ENCODE peak calls at places on chromosomes 7 and 10, in eight cellular contexts. W, S, Y, I, O, U, E and H are unnamed samples.
A peak's percentile ranks its signal among the peaks of the same experiment; 100 is the strongest.

GRCh38 chr7:83599131-83599530 is 49.8 kb downstream of the SEMA3E start:
- DNase-seq in W (no peak), S (no peak), Y (no peak), I (no peak), O (no peak), U (no peak), E (no peak), H (no peak)

GRCh38 chr7:103593691-103594090 is 147.7 kb upstream of the SLC26A5 start:
- DNase-seq in W (no peak), S (no peak), Y (no peak), I (no peak), O (no peak), U (no peak), E (no peak), H (no peak)

GRCh38 chr10:79933961-79934360 is 14.9 kb downstream of the SFTPD start:
- DNase-seq in W (no peak), S (peak; percentile 37), Y (no peak), I (no peak), O (peak; percentile 10), U (no peak), E (no peak), H (no peak)

GRCh38 chr7:156834462-156834861 is 58.5 kb downstream of the LMBR1 start:
- DNase-seq in W (no peak), S (no peak), Y (no peak), I (no peak), O (no peak), U (no peak), E (no peak), H (no peak)

GRCh38 chr10:110226555-110226925 is 19.1 kb downstream of the MXI1 start:
- DNase-seq in W (peak; percentile 95), S (peak; percentile 97), Y (peak; percentile 87), I (peak; percentile 86), O (peak; percentile 97), U (peak; percentile 88), E (peak; percentile 91), H (peak; percentile 87)

GRCh38 chr10:48598243-48598935 is 6.5 kb downstream of the ARHGAP22 start:
- DNase-seq in W (no peak), S (no peak), Y (no peak), I (no peak), O (no peak), U (no peak), E (no peak), H (no peak)

GRCh38 chr7:5143106-5143505 is 46.9 kb upstream of the WIPI2 start:
- DNase-seq in W (no peak), S (no peak), Y (no peak), I (no peak), O (no peak), U (no peak), E (no peak), H (no peak)

GRCh38 chr7:64045301-64046040 is at the start of gene ZNF727:
- DNase-seq in W (peak; percentile 76), S (no peak), Y (no peak), I (no peak), O (no peak), U (no peak), E (no peak), H (no peak)

GRCh38 chr10:34186740-34187139 is 628.4 kb downstream of the PARD3 start:
- DNase-seq in W (no peak), S (no peak), Y (no peak), I (no peak), O (no peak), U (no peak), E (no peak), H (no peak)

GRCh38 chr10:27742926-27743735 is 2.5 kb downstream of the MKX start:
- DNase-seq in W (peak; percentile 22), S (peak; percentile 13), Y (peak; percentile 43), I (peak; percentile 35), O (peak; percentile 21), U (peak; percentile 20), E (no peak), H (peak; percentile 69)

GRCh38 chr7:33932832-33933468 is 27.6 kb downstream of the BMPER start:
- DNase-seq in W (peak; percentile 61), S (peak; percentile 93), Y (peak; percentile 8), I (peak; percentile 84), O (peak; percentile 79), U (peak; percentile 60), E (peak; percentile 57), H (peak; percentile 86)

GRCh38 chr7:151736403-151736909 is 140.5 kb downstream of the PRKAG2 start:
- DNase-seq in W (no peak), S (peak; percentile 95), Y (no peak), I (peak; percentile 28), O (peak; percentile 84), U (no peak), E (no peak), H (peak; percentile 82)

GRCh38 chr7:464177-464711 is 55.4 kb downstream of the PDGFA start:
- DNase-seq in W (no peak), S (no peak), Y (no peak), I (no peak), O (no peak), U (no peak), E (peak; percentile 28), H (no peak)

GRCh38 chr10:117174439-117175214 is 22.7 kb upstream of the KCNK18 start:
- DNase-seq in W (peak; percentile 82), S (peak; percentile 78), Y (peak; percentile 68), I (peak; percentile 91), O (peak; percentile 80), U (peak; percentile 49), E (peak; percentile 80), H (peak; percentile 84)

GRCh38 chr10:117170244-117170643 is 27.0 kb upstream of the KCNK18 start:
- DNase-seq in W (no peak), S (no peak), Y (no peak), I (no peak), O (no peak), U (no peak), E (no peak), H (no peak)

GRCh38 chr10:117175901-117176534 is 21.3 kb upstream of the KCNK18 start:
- DNase-seq in W (peak; percentile 71), S (peak; percentile 83), Y (no peak), I (peak; percentile 84), O (peak; percentile 80), U (peak; percentile 53), E (peak; percentile 62), H (no peak)

GRCh38 chr10:117178190-117178589 is 19.1 kb upstream of the KCNK18 start:
- DNase-seq in W (no peak), S (no peak), Y (no peak), I (no peak), O (no peak), U (no peak), E (no peak), H (no peak)

GRCh38 chr10:117175215-117175900 is 21.9 kb upstream of the KCNK18 start:
- DNase-seq in W (peak; percentile 38), S (no peak), Y (peak; percentile 48), I (peak; percentile 26), O (peak; percentile 24), U (no peak), E (no peak), H (no peak)
- TF ChIP-seq CTCF in W (no peak), S (no peak), Y (no peak), I (no peak), O (no peak), U (no peak), E (peak; percentile 34), H (peak; percentile 4)

GRCh38 chr7:11552676-11553075 is 279.3 kb downstream of the THSD7A start:
- DNase-seq in W (no peak), S (no peak), Y (no peak), I (no peak), O (no peak), U (no peak), E (no peak), H (no peak)

DNA sequence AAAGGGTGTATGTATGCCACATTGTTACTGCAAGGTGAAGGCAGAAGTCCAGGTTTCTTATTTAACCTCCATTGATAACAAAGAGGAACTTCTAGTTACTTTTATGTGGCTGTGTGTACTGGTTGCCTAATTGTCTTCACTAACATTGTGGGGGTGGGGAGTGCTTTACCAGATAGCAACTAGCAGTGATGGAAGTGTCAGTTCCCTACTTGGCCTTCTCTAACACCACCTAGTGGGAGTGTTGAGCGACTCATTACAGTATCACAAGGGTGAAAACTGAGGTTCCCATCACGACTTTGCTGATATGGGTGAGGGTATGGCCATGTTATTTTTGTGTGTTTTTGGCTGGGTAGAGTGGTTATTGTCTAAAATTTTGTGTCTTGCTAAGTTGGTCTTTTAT is 274.4 kb downstream of the THSD7A start:
- DNase-seq in W (no peak), S (peak; percentile 47), Y (no peak), I (peak; percentile 13), O (peak; percentile 37), U (no peak), E (no peak), H (no peak)
- TF ChIP-seq CTCF in W (no peak), S (peak; percentile 40), Y (peak; percentile 49), I (peak; percentile 27), O (peak; percentile 18), U (no peak), E (no peak), H (peak; percentile 44)

DNA sequence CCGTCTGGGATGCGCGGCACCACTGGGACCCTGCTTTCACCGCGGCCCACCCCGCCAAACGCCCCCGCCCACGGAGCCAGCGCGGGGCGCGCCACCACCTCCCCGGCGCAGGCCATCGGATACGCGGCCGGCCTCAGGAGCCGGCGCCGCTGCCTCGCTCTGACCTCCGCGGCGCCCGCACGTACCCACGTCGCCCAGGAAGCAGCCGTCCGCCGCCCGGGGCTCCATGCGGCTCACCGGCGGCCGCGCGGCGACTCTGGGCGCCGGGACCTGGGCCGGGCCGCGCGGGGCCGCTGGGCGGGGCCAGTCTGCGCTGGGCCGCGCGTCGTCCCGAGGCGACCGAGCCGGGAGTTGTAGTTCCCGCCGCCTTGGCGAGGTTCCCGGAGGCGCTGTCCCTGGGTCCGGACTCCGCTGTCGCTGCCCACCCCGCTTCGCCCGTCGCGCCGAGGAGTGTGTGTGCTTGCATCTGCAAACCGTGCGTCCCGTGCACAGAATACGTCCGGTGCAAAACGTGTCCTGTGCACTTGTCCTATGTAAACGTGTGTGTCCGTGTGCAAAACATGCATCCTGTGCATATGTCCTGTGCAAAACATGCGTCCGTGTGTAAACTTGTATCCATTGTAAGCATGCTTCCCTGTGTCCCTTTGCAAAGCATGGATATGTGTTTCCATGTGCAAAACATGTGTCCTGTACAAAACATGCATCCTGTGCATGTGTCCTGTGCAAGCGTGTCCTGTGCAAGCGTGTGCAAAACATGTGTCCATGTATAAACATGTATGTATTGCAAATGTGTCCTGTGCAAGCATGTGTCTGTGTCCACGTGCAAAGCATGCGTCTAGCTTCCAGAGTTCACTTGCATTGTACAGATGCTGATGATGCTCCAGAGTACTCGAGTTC is at the start of gene ASB13:
- DNase-seq in W (peak; percentile 76), S (peak; percentile 43), Y (peak; percentile 32), I (peak; percentile 57), O (peak; percentile 55), U (peak; percentile 53), E (no peak), H (no peak)
- TF ChIP-seq CTCF in W (no peak), S (no peak), Y (no peak), I (no peak), O (no peak), U (no peak), E (no peak), H (peak; percentile 36)

GRCh38 chr10:96422525-96422924 is 63.7 kb upstream of the OPALIN start:
- DNase-seq in W (no peak), S (no peak), Y (no peak), I (no peak), O (no peak), U (no peak), E (no peak), H (no peak)

GRCh38 chr10:96431211-96431970 is 72.6 kb upstream of the OPALIN start:
- DNase-seq in W (no peak), S (no peak), Y (no peak), I (no peak), O (no peak), U (no peak), E (no peak), H (no peak)

GRCh38 chr10:96421995-96422394 is 63.2 kb upstream of the OPALIN start:
- DNase-seq in W (no peak), S (no peak), Y (no peak), I (no peak), O (no peak), U (no peak), E (no peak), H (no peak)

GRCh38 chr10:96427291-96427690 is 68.5 kb upstream of the OPALIN start:
- DNase-seq in W (no peak), S (no peak), Y (no peak), I (no peak), O (no peak), U (no peak), E (no peak), H (no peak)
- TF ChIP-seq CTCF in W (no peak), S (no peak), Y (no peak), I (no peak), O (no peak), U (no peak), E (no peak), H (no peak)